ENCODE peak calls at places on chromosomes 2 and 18, in four cellular contexts. One of them, this sample, is unnamed.

GRCh38 chr2:164933751-164934189 is 21.6 kb downstream of the SLC38A11 start:
- DNase-seq in H1: no peak
- DNase-seq in neuronal stem cell: no peak
- DNase-seq in IMR-90: no peak
- DNase-seq in this sample: no peak

GRCh38 chr2:53450885-53451284 is 316.7 kb upstream of the CHAC2 start:
- DNase-seq in H1: no peak
- DNase-seq in neuronal stem cell: no peak
- DNase-seq in IMR-90: no peak
- DNase-seq in this sample: no peak

GRCh38 chr2:160970052-160970846 is 190.0 kb upstream of the TANK start:
- DNase-seq in H1: peak
- DNase-seq in neuronal stem cell: peak
- DNase-seq in IMR-90: peak
- DNase-seq in this sample: peak

GRCh38 chr2:151947524-151948165 is 119.4 kb upstream of the ARL5A start:
- DNase-seq in H1: no peak
- DNase-seq in neuronal stem cell: peak
- DNase-seq in IMR-90: no peak
- DNase-seq in this sample: no peak

GRCh38 chr2:121210691-121211090 is 74.3 kb downstream of the TFCP2L1 start:
- DNase-seq in H1: no peak
- DNase-seq in neuronal stem cell: no peak
- DNase-seq in IMR-90: no peak
- DNase-seq in this sample: no peak

GRCh38 chr2:169978402-169979017 is 151.3 kb downstream of the UBR3 start:
- DNase-seq in H1: no peak
- DNase-seq in neuronal stem cell: no peak
- DNase-seq in IMR-90: no peak
- DNase-seq in this sample: no peak

GRCh38 chr18:3903341-3903740 is 453.4 kb downstream of the TGIF1 start:
- DNase-seq in H1: no peak
- DNase-seq in neuronal stem cell: no peak
- DNase-seq in IMR-90: peak
- DNase-seq in this sample: no peak

GRCh38 chr2:88187927-88188326 is 17.8 kb downstream of the THNSL2 start:
- DNase-seq in H1: no peak
- DNase-seq in neuronal stem cell: no peak
- DNase-seq in IMR-90: no peak
- DNase-seq in this sample: peak

GRCh38 chr2:212441821-212442220 is 96.8 kb downstream of the ERBB4 start:
- DNase-seq in H1: no peak
- DNase-seq in neuronal stem cell: no peak
- DNase-seq in IMR-90: no peak
- DNase-seq in this sample: no peak

GRCh38 chr2:190405995-190406394 is 2.2 kb upstream of the MFSD6 start:
- DNase-seq in H1: no peak
- DNase-seq in neuronal stem cell: no peak
- DNase-seq in IMR-90: no peak
- DNase-seq in this sample: no peak

GRCh38 chr2:192049362-192049761 is 145.4 kb downstream of the TMEFF2 start:
- DNase-seq in H1: no peak
- DNase-seq in neuronal stem cell: no peak
- DNase-seq in IMR-90: no peak
- DNase-seq in this sample: no peak

GRCh38 chr2:36356199-36356989 is 816 bp downstream of the CRIM1 start:
- DNase-seq in H1: no peak
- DNase-seq in neuronal stem cell: peak
- DNase-seq in IMR-90: peak
- DNase-seq in this sample: no peak
- H3K23ac ChIP-seq in H1: no peak
- H3K23ac ChIP-seq in neuronal stem cell: peak
- H3K23ac ChIP-seq in IMR-90: peak
- H3K23ac ChIP-seq in this sample: no peak

DNA sequence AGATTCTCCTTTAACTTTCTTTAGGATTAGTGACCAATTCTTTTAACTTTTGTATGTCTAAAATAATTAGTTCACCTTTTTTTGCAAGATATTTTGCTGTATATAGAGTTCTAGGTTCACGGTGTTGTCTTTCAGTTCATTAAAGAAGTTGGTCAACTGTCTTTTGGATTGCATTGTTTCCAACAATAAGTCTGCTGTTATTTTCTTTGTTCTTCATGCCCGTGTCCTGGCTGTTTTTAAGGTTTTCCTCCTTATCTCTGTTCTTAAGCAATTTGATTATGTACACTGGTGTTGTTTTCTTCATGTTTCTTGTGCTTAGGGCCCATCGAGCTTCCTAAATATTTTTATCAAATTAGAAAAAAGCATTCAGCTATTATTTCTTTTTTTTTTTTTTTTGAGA is 54.4 kb downstream of the LBH start:
- DNase-seq in H1: no peak
- DNase-seq in neuronal stem cell: no peak
- DNase-seq in IMR-90: no peak
- DNase-seq in this sample: no peak
- H2AFZ ChIP-seq in H1: no peak
- H2AFZ ChIP-seq in neuronal stem cell: no peak
- H2AFZ ChIP-seq in IMR-90: no peak
- H2AFZ ChIP-seq in this sample: no peak

GRCh38 chr2:119683717-119684443 is 4.9 kb downstream of the TMEM177 start:
- DNase-seq in H1: no peak
- DNase-seq in neuronal stem cell: no peak
- DNase-seq in IMR-90: peak
- DNase-seq in this sample: no peak
- H3K23ac ChIP-seq in H1: no peak
- H3K23ac ChIP-seq in neuronal stem cell: no peak
- H3K23ac ChIP-seq in IMR-90: no peak
- H3K23ac ChIP-seq in this sample: no peak

GRCh38 chr2:111632661-111633060 is 251.3 kb downstream of the ANAPC1 start:
- DNase-seq in H1: no peak
- DNase-seq in neuronal stem cell: no peak
- DNase-seq in IMR-90: peak
- DNase-seq in this sample: no peak
- H2AFZ ChIP-seq in H1: no peak
- H2AFZ ChIP-seq in neuronal stem cell: no peak
- H2AFZ ChIP-seq in IMR-90: no peak
- H2AFZ ChIP-seq in this sample: no peak

DNA sequence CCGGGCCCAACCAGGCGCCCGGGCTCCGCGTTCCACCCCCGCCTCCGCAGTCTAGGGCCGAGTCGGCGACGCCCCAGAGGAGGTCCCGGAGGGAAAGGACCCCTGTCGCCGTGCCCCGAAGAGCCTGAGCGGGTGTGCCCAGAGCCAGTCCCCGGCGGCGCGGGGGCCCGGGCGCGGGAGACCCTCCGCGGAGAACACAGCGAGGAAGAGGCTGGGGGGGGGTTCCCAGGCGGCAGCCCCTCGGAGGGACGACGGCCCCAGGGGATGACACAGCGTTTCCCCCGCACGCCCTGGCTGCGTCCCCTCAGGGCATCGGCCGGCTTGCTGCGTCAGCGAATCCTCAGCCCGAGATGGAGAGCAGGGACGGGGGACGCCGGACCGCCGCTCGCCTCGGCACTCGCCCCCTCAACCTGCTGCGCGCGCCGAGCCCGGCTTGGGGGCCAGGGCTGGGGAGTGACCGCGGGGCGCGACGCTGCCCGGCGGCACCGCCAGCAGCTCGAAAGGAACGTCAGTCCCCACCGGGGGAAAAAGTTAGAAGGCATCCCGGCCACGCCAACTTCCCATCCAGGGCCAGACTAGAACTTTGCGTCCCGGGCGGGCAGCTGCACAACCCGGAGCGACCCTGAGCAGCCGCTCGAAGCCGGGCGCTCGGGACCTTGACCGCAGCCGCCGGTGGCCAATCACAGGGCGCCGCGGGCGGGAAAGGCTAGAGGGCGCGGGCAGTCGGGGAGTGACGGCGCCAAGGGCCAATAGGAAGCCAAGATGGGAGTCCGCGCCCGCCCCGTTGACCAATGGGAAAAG is 661 bp downstream of the SFXN5 start:
- DNase-seq in H1: peak
- DNase-seq in neuronal stem cell: peak
- DNase-seq in IMR-90: peak
- DNase-seq in this sample: peak
- H3K23ac ChIP-seq in H1: no peak
- H3K23ac ChIP-seq in neuronal stem cell: peak
- H3K23ac ChIP-seq in IMR-90: peak
- H3K23ac ChIP-seq in this sample: no peak

GRCh38 chr2:128715360-128715759 is 396.7 kb upstream of the HS6ST1 start:
- DNase-seq in H1: no peak
- DNase-seq in neuronal stem cell: no peak
- DNase-seq in IMR-90: no peak
- DNase-seq in this sample: no peak

GRCh38 chr2:128710770-128711169 is 392.1 kb upstream of the HS6ST1 start:
- DNase-seq in H1: no peak
- DNase-seq in neuronal stem cell: no peak
- DNase-seq in IMR-90: no peak
- DNase-seq in this sample: no peak

GRCh38 chr2:128714861-128715312 is 396.2 kb upstream of the HS6ST1 start:
- DNase-seq in H1: no peak
- DNase-seq in neuronal stem cell: no peak
- DNase-seq in IMR-90: no peak
- DNase-seq in this sample: peak

GRCh38 chr2:128716371-128716770 is 397.7 kb upstream of the HS6ST1 start:
- DNase-seq in H1: no peak
- DNase-seq in neuronal stem cell: no peak
- DNase-seq in IMR-90: no peak
- DNase-seq in this sample: no peak

GRCh38 chr2:128714285-128714684 is 395.6 kb upstream of the HS6ST1 start:
- DNase-seq in H1: no peak
- DNase-seq in neuronal stem cell: no peak
- DNase-seq in IMR-90: no peak
- DNase-seq in this sample: no peak
- H2AFZ ChIP-seq in H1: no peak
- H2AFZ ChIP-seq in neuronal stem cell: peak
- H2AFZ ChIP-seq in IMR-90: no peak
- H2AFZ ChIP-seq in this sample: no peak

GRCh38 chr2:134716716-134717585 is 1.8 kb downstream of the TMEM163 start:
- DNase-seq in H1: no peak
- DNase-seq in neuronal stem cell: no peak
- DNase-seq in IMR-90: no peak
- DNase-seq in this sample: no peak

GRCh38 chr2:134718956-134719814 is at the start of gene TMEM163:
- DNase-seq in H1: no peak
- DNase-seq in neuronal stem cell: peak
- DNase-seq in IMR-90: no peak
- DNase-seq in this sample: peak

GRCh38 chr2:134717706-134718094 is 1.1 kb downstream of the TMEM163 start:
- DNase-seq in H1: no peak
- DNase-seq in neuronal stem cell: peak
- DNase-seq in IMR-90: no peak
- DNase-seq in this sample: peak

GRCh38 chr2:134715932-134716643 is 2.7 kb downstream of the TMEM163 start:
- DNase-seq in H1: no peak
- DNase-seq in neuronal stem cell: no peak
- DNase-seq in IMR-90: no peak
- DNase-seq in this sample: no peak

DNA sequence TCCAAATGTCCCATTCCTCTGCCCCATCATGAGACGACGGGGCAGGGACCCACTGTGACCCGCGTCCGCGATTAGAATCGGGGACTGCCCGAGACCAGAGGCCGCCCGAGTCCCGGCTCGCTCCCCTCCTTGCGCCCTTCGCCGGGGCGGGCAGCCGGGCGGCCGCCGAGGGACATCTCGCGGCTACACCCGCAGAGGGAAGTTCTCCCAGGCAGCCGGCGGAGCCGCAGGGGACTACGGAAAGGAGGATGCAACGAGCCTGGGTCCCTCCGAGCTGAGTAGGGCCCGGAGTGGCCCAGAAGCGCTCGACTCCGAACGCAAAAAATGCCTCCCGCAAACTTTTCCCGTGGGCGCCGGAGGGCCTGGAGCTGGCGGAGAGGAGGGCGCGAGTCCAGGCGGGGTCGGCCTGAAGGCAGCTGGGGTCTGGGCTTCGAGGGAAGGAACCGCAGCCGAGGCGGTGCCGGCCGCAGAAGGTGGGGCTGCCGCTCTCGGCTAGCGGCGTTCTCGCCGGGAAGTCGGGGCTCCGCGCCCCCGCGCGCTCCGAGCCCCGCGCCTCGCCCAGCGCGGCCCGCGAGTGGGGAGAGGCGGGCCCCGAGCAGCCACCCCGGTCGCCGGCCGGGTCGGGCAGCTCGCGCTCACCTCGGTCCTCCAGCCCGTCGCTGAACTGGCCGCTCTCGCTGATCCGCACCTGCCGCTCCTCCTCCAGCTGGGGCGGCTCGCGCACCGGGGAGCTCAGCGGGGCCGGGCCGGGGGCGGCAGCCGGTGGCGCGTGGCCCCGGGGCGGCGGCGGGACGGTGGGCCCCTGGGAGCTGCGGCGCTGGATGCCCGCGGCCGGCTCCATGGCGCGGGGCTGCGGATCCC is 475 bp downstream of the TMEM163 start:
- DNase-seq in H1: no peak
- DNase-seq in neuronal stem cell: peak
- DNase-seq in IMR-90: no peak
- DNase-seq in this sample: peak
- H3K23ac ChIP-seq in H1: no peak
- H3K23ac ChIP-seq in neuronal stem cell: peak
- H3K23ac ChIP-seq in IMR-90: no peak
- H3K23ac ChIP-seq in this sample: no peak

This sample was measured in H9.